ENCODE peak calls at places on chromosomes 16 and 17, in five cellular contexts. One of them, this sample, is unnamed.

GRCh38 chr17:6328279-6328678 is 106.6 kb downstream of the AIPL1 start:
- DNase-seq in cardiac fibroblast: no peak
- DNase-seq in dorsolateral prefrontal cortex: no peak
- DNase-seq in tibial artery: no peak
- DNase-seq in SK-N-SH: no peak
- DNase-seq in this sample: peak; percentile 17

GRCh38 chr16:66414891-66415290 is 12.2 kb upstream of the BEAN1 start:
- DNase-seq in cardiac fibroblast: peak; percentile 65
- DNase-seq in dorsolateral prefrontal cortex: no peak
- DNase-seq in tibial artery: no peak
- DNase-seq in SK-N-SH: no peak
- DNase-seq in this sample: no peak

GRCh38 chr16:35516551-35516950 is 2057.1 kb downstream of the TP53TG3F start:
- DNase-seq in cardiac fibroblast: no peak
- DNase-seq in dorsolateral prefrontal cortex: no peak
- DNase-seq in tibial artery: no peak
- DNase-seq in SK-N-SH: no peak
- DNase-seq in this sample: peak; percentile 0

GRCh38 chr17:56217921-56218320 is 64.6 kb downstream of the ANKFN1 start:
- DNase-seq in cardiac fibroblast: no peak
- DNase-seq in dorsolateral prefrontal cortex: no peak
- DNase-seq in tibial artery: no peak
- DNase-seq in SK-N-SH: no peak
- DNase-seq in this sample: no peak

GRCh38 chr17:67639997-67640396 is 77.7 kb upstream of the NOL11 start:
- DNase-seq in cardiac fibroblast: no peak
- DNase-seq in dorsolateral prefrontal cortex: no peak
- DNase-seq in tibial artery: no peak
- DNase-seq in SK-N-SH: no peak
- DNase-seq in this sample: no peak

GRCh38 chr16:48408688-48409087 is 23.5 kb upstream of the SIAH1 start:
- DNase-seq in cardiac fibroblast: peak; percentile 72
- DNase-seq in dorsolateral prefrontal cortex: no peak
- DNase-seq in tibial artery: peak; percentile 67
- DNase-seq in SK-N-SH: no peak
- DNase-seq in this sample: peak; percentile 41

GRCh38 chr17:11909348-11909747 is 87.9 kb downstream of the ZNF18 start:
- DNase-seq in cardiac fibroblast: no peak
- DNase-seq in dorsolateral prefrontal cortex: no peak
- DNase-seq in tibial artery: no peak
- DNase-seq in SK-N-SH: no peak
- DNase-seq in this sample: no peak

GRCh38 chr17:21300601-21301571 is 16.4 kb downstream of the MAP2K3 start:
- DNase-seq in cardiac fibroblast: no peak
- DNase-seq in dorsolateral prefrontal cortex: no peak
- DNase-seq in tibial artery: no peak
- DNase-seq in SK-N-SH: no peak
- DNase-seq in this sample: no peak

GRCh38 chr16:3175157-3176153 is 12.5 kb upstream of the OR1F1 start:
- DNase-seq in cardiac fibroblast: peak; percentile 87
- DNase-seq in dorsolateral prefrontal cortex: peak; percentile 20
- DNase-seq in tibial artery: no peak
- DNase-seq in SK-N-SH: no peak
- DNase-seq in this sample: peak; percentile 59

GRCh38 chr17:44210342-44211192 is 8.9 kb downstream of the UBTF start:
- DNase-seq in cardiac fibroblast: peak; percentile 86
- DNase-seq in dorsolateral prefrontal cortex: peak; percentile 88
- DNase-seq in tibial artery: peak; percentile 84
- DNase-seq in SK-N-SH: peak; percentile 92
- DNase-seq in this sample: no peak

GRCh38 chr17:35496470-35497290 is 40.8 kb downstream of the SLFN12L start:
- DNase-seq in cardiac fibroblast: no peak
- DNase-seq in dorsolateral prefrontal cortex: no peak
- DNase-seq in tibial artery: no peak
- DNase-seq in SK-N-SH: no peak
- DNase-seq in this sample: no peak

GRCh38 chr17:73293480-73293911 is 18.3 kb downstream of the CDC42EP4 start:
- DNase-seq in cardiac fibroblast: peak; percentile 88
- DNase-seq in dorsolateral prefrontal cortex: no peak
- DNase-seq in tibial artery: peak; percentile 79
- DNase-seq in SK-N-SH: peak; percentile 22
- DNase-seq in this sample: peak; percentile 93

GRCh38 chr17:79089720-79090502 is 15.3 kb downstream of the ENGASE start:
- DNase-seq in cardiac fibroblast: no peak
- DNase-seq in dorsolateral prefrontal cortex: no peak
- DNase-seq in tibial artery: no peak
- DNase-seq in SK-N-SH: no peak
- DNase-seq in this sample: no peak

GRCh38 chr17:71287246-71287828 is 833.5 kb upstream of the SOX9 start:
- DNase-seq in cardiac fibroblast: no peak
- DNase-seq in dorsolateral prefrontal cortex: no peak
- DNase-seq in tibial artery: no peak
- DNase-seq in SK-N-SH: peak; percentile 34
- DNase-seq in this sample: no peak

GRCh38 chr17:59651346-59651745 is 31.7 kb downstream of the CLTC start:
- DNase-seq in cardiac fibroblast: peak; percentile 47
- DNase-seq in dorsolateral prefrontal cortex: no peak
- DNase-seq in tibial artery: no peak
- DNase-seq in SK-N-SH: no peak
- DNase-seq in this sample: no peak

GRCh38 chr17:74798239-74798707 is 22.1 kb upstream of the NAT9 start:
- DNase-seq in cardiac fibroblast: no peak
- DNase-seq in dorsolateral prefrontal cortex: no peak
- DNase-seq in tibial artery: no peak
- DNase-seq in SK-N-SH: no peak
- DNase-seq in this sample: no peak

GRCh38 chr16:83847371-83848225 is 39.8 kb downstream of the HSBP1 start:
- DNase-seq in cardiac fibroblast: no peak
- DNase-seq in dorsolateral prefrontal cortex: no peak
- DNase-seq in tibial artery: no peak
- DNase-seq in SK-N-SH: peak; percentile 74
- DNase-seq in this sample: peak; percentile 40

GRCh38 chr16:67040906-67041305 is 12.0 kb downstream of the CBFB start:
- DNase-seq in cardiac fibroblast: peak; percentile 50
- DNase-seq in dorsolateral prefrontal cortex: no peak
- DNase-seq in tibial artery: no peak
- DNase-seq in SK-N-SH: no peak
- DNase-seq in this sample: no peak

GRCh38 chr16:10881479-10882030 is 4.6 kb downstream of the CIITA start:
- DNase-seq in cardiac fibroblast: no peak
- DNase-seq in dorsolateral prefrontal cortex: no peak
- DNase-seq in tibial artery: no peak
- DNase-seq in SK-N-SH: no peak
- DNase-seq in this sample: no peak

GRCh38 chr17:43613911-43614310 is 47.8 kb downstream of the MEOX1 start:
- DNase-seq in cardiac fibroblast: no peak
- DNase-seq in dorsolateral prefrontal cortex: peak; percentile 50
- DNase-seq in tibial artery: peak; percentile 48
- DNase-seq in SK-N-SH: no peak
- DNase-seq in this sample: no peak

GRCh38 chr17:81419333-81419885 is 24.2 kb downstream of the BAHCC1 start:
- DNase-seq in cardiac fibroblast: peak; percentile 90
- DNase-seq in dorsolateral prefrontal cortex: no peak
- DNase-seq in tibial artery: peak; percentile 86
- DNase-seq in SK-N-SH: peak; percentile 95
- DNase-seq in this sample: peak; percentile 93

GRCh38 chr17:13182854-13183253 is 165.0 kb upstream of the ELAC2 start:
- DNase-seq in cardiac fibroblast: no peak
- DNase-seq in dorsolateral prefrontal cortex: no peak
- DNase-seq in tibial artery: no peak
- DNase-seq in SK-N-SH: no peak
- DNase-seq in this sample: no peak

GRCh38 chr16:10745856-10746255 is 2.2 kb downstream of the NUBP1 start:
- DNase-seq in cardiac fibroblast: no peak
- DNase-seq in dorsolateral prefrontal cortex: no peak
- DNase-seq in tibial artery: no peak
- DNase-seq in SK-N-SH: no peak
- DNase-seq in this sample: no peak

GRCh38 chr16:55773859-55774549 is 58.9 kb downstream of the CES1 start:
- DNase-seq in cardiac fibroblast: peak; percentile 6
- DNase-seq in dorsolateral prefrontal cortex: no peak
- DNase-seq in tibial artery: no peak
- DNase-seq in SK-N-SH: no peak
- DNase-seq in this sample: peak; percentile 89

GRCh38 chr16:19524866-19525723 is 1.4 kb downstream of the CCP110 start:
- DNase-seq in cardiac fibroblast: peak; percentile 11
- DNase-seq in dorsolateral prefrontal cortex: no peak
- DNase-seq in tibial artery: no peak
- DNase-seq in SK-N-SH: peak; percentile 28
- DNase-seq in this sample: peak; percentile 40

GRCh38 chr16:30104492-30104891 is 8.5 kb upstream of the YPEL3 start:
- DNase-seq in cardiac fibroblast: no peak
- DNase-seq in dorsolateral prefrontal cortex: no peak
- DNase-seq in tibial artery: no peak
- DNase-seq in SK-N-SH: no peak
- DNase-seq in this sample: no peak

GRCh38 chr17:70313450-70313849 is 144.1 kb downstream of the KCNJ2 start:
- DNase-seq in cardiac fibroblast: peak; percentile 72
- DNase-seq in dorsolateral prefrontal cortex: no peak
- DNase-seq in tibial artery: no peak
- DNase-seq in SK-N-SH: no peak
- DNase-seq in this sample: no peak

GRCh38 chr16:75267631-75268264 is 16.3 kb upstream of the BCAR1 start:
- DNase-seq in cardiac fibroblast: peak; percentile 51
- DNase-seq in dorsolateral prefrontal cortex: no peak
- DNase-seq in tibial artery: no peak
- DNase-seq in SK-N-SH: peak; percentile 38
- DNase-seq in this sample: peak; percentile 96

GRCh38 chr17:45430738-45431530 is 1.7 kb downstream of the ARHGAP27 start:
- DNase-seq in cardiac fibroblast: no peak
- DNase-seq in dorsolateral prefrontal cortex: no peak
- DNase-seq in tibial artery: no peak
- DNase-seq in SK-N-SH: no peak
- DNase-seq in this sample: no peak

GRCh38 chr17:61478790-61479492 is 26.7 kb downstream of the TBX4 start:
- DNase-seq in cardiac fibroblast: no peak
- DNase-seq in dorsolateral prefrontal cortex: no peak
- DNase-seq in tibial artery: no peak
- DNase-seq in SK-N-SH: no peak
- DNase-seq in this sample: no peak
- TF ChIP-seq CTCF in cardiac fibroblast: no peak
- TF ChIP-seq CTCF in dorsolateral prefrontal cortex: no peak
- TF ChIP-seq CTCF in tibial artery: no peak
- TF ChIP-seq CTCF in SK-N-SH: no peak
- TF ChIP-seq CTCF in this sample: no peak

DNA sequence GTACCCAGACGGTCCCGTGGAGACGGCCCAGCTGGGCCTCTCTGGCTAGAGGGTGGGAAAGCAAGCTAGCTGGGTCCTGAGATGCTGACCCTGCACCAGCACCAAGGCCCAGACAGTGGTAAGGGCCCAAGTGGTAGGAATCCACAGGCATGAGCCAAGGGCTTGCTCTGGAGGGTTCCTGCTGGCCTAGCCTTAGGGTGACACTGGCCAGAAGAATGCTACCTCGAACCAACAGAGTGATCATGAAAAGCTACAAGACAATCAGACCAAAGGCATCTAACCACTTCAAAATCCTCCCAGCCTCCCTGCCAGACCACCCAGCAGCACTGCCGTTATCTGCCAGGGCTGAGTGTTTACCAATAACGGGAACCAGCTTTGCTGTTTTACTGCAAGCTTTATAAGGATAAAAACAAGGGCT is 13.2 kb downstream of the HIC1 start:
- DNase-seq in cardiac fibroblast: peak; percentile 86
- DNase-seq in dorsolateral prefrontal cortex: no peak
- DNase-seq in tibial artery: no peak
- DNase-seq in SK-N-SH: no peak
- DNase-seq in this sample: no peak
- TF ChIP-seq CTCF in cardiac fibroblast: peak; percentile 23
- TF ChIP-seq CTCF in dorsolateral prefrontal cortex: no peak
- TF ChIP-seq CTCF in tibial artery: no peak
- TF ChIP-seq CTCF in SK-N-SH: no peak
- TF ChIP-seq CTCF in this sample: no peak

DNA sequence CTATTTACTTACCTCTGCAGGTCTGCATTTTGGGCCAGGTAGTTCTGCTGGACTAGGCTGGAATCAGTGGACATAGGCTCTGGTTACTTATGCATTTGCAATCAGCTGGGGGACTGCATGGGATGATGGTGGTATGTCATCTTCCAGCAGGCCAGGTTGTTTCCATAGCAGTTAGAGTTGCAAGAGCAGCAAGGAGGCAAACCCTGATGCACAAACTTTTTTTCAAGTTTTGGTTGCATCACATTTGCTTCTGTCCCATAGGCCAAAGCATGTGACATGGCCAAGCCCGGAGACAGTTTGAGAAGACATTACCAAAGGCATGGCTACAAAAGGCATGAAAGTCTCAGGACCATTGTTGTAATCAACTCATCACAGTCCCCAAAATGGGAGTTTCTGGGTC is 58.2 kb downstream of the PRKCB start:
- DNase-seq in cardiac fibroblast: no peak
- DNase-seq in dorsolateral prefrontal cortex: no peak
- DNase-seq in tibial artery: no peak
- DNase-seq in SK-N-SH: no peak
- DNase-seq in this sample: no peak
- TF ChIP-seq CTCF in cardiac fibroblast: no peak
- TF ChIP-seq CTCF in dorsolateral prefrontal cortex: no peak
- TF ChIP-seq CTCF in tibial artery: no peak
- TF ChIP-seq CTCF in SK-N-SH: no peak
- TF ChIP-seq CTCF in this sample: no peak

GRCh38 chr16:69105501-69106361 is at the start of gene HAS3:
- DNase-seq in cardiac fibroblast: peak; percentile 67
- DNase-seq in dorsolateral prefrontal cortex: no peak
- DNase-seq in tibial artery: no peak
- DNase-seq in SK-N-SH: peak; percentile 90
- DNase-seq in this sample: peak; percentile 81
- TF ChIP-seq CTCF in cardiac fibroblast: peak; percentile 23
- TF ChIP-seq CTCF in dorsolateral prefrontal cortex: peak; percentile 24
- TF ChIP-seq CTCF in tibial artery: no peak
- TF ChIP-seq CTCF in SK-N-SH: no peak
- TF ChIP-seq CTCF in this sample: peak; percentile 55

GRCh38 chr17:83136931-83137330 is 57.5 kb downstream of the METRNL start:
- DNase-seq in cardiac fibroblast: no peak
- DNase-seq in dorsolateral prefrontal cortex: no peak
- DNase-seq in tibial artery: no peak
- DNase-seq in SK-N-SH: no peak
- DNase-seq in this sample: no peak
- TF ChIP-seq CTCF in cardiac fibroblast: no peak
- TF ChIP-seq CTCF in dorsolateral prefrontal cortex: no peak
- TF ChIP-seq CTCF in tibial artery: no peak
- TF ChIP-seq CTCF in SK-N-SH: no peak
- TF ChIP-seq CTCF in this sample: no peak

GRCh38 chr16:23009075-23009474 is 140.2 kb downstream of the USP31 start:
- DNase-seq in cardiac fibroblast: no peak
- DNase-seq in dorsolateral prefrontal cortex: no peak
- DNase-seq in tibial artery: no peak
- DNase-seq in SK-N-SH: no peak
- DNase-seq in this sample: no peak

GRCh38 chr16:23015580-23015979 is 133.7 kb downstream of the USP31 start:
- DNase-seq in cardiac fibroblast: no peak
- DNase-seq in dorsolateral prefrontal cortex: no peak
- DNase-seq in tibial artery: no peak
- DNase-seq in SK-N-SH: no peak
- DNase-seq in this sample: no peak

GRCh38 chr16:23014592-23014991 is 134.7 kb downstream of the USP31 start:
- DNase-seq in cardiac fibroblast: no peak
- DNase-seq in dorsolateral prefrontal cortex: no peak
- DNase-seq in tibial artery: no peak
- DNase-seq in SK-N-SH: no peak
- DNase-seq in this sample: peak; percentile 6

GRCh38 chr16:23016372-23016771 is 132.9 kb downstream of the USP31 start:
- DNase-seq in cardiac fibroblast: no peak
- DNase-seq in dorsolateral prefrontal cortex: no peak
- DNase-seq in tibial artery: no peak
- DNase-seq in SK-N-SH: no peak
- DNase-seq in this sample: no peak

GRCh38 chr16:23013484-23013883 is 135.8 kb downstream of the USP31 start:
- DNase-seq in cardiac fibroblast: peak; percentile 9
- DNase-seq in dorsolateral prefrontal cortex: no peak
- DNase-seq in tibial artery: no peak
- DNase-seq in SK-N-SH: no peak
- DNase-seq in this sample: peak; percentile 10
- TF ChIP-seq CTCF in cardiac fibroblast: no peak
- TF ChIP-seq CTCF in dorsolateral prefrontal cortex: peak; percentile 13
- TF ChIP-seq CTCF in tibial artery: no peak
- TF ChIP-seq CTCF in SK-N-SH: peak; percentile 25
- TF ChIP-seq CTCF in this sample: peak; percentile 15

This sample was measured in MCF 10A.